ENCODE peak calls at places on chromosomes 3 and 15, in five cellular contexts. Y, C, J, B and D are unnamed samples.

GRCh38 chr3:179486806-179487205 is 35.5 kb upstream of the GNB4 start:
- DNase-seq in B (no peak), C (no peak), J (no peak), Y (no peak), D (no peak)

GRCh38 chr3:94083261-94083660 is 20.4 kb downstream of the NSUN3 start:
- DNase-seq in C (no peak), B (no peak), Y (no peak), J (no peak), D (no peak)

GRCh38 chr3:67433109-67433508 is 221.3 kb downstream of the SUCLG2 start:
- DNase-seq in B (no peak), J (no peak), Y (no peak), C (no peak), D (no peak)

GRCh38 chr3:111610612-111611054 is 15.5 kb upstream of the ZBED2 start:
- DNase-seq in J (no peak), B (no peak), C (no peak), Y (no peak), D (no peak)

GRCh38 chr3:47186285-47186684 is 22.4 kb upstream of the SETD2 start:
- DNase-seq in B (no peak), J (no peak), Y (no peak), C (no peak), D (no peak)

GRCh38 chr3:38117163-38117716 is 19.7 kb downstream of the ACAA1 start:
- DNase-seq in J (no peak), Y (no peak), C (no peak), B (peak), D (no peak)

GRCh38 chr3:147903037-147903436 is 493.9 kb downstream of the ZIC1 start:
- DNase-seq in J (no peak), B (no peak), C (no peak), Y (no peak), D (no peak)

GRCh38 chr3:68139897-68140296 is 485.5 kb upstream of the SUCLG2 start:
- DNase-seq in C (no peak), Y (no peak), B (no peak), J (no peak), D (no peak)

GRCh38 chr3:178205750-178206149 is 330.5 kb upstream of the KCNMB2 start:
- DNase-seq in J (no peak), B (no peak), C (no peak), Y (no peak), D (no peak)

GRCh38 chr3:8713901-8714759 is 19.5 kb upstream of the CAV3 start:
- DNase-seq in C (no peak), Y (no peak), B (no peak), J (no peak), D (no peak)

GRCh38 chr3:124812291-124813265 is 74.6 kb downstream of the ITGB5 start:
- DNase-seq in C (peak), B (no peak), Y (no peak), J (no peak), D (peak)

GRCh38 chr15:67472957-67473356 is 48.0 kb upstream of the C15orf61 start:
- DNase-seq in B (no peak), C (no peak), Y (no peak), J (no peak), D (no peak)

GRCh38 chr3:178434206-178434805 is 101.9 kb upstream of the KCNMB2 start:
- DNase-seq in J (no peak), Y (no peak), C (no peak), B (no peak), D (no peak)

GRCh38 chr15:26087881-26088280 is 224.8 kb upstream of the ATP10A start:
- DNase-seq in J (no peak), B (no peak), C (no peak), Y (no peak), D (no peak)

GRCh38 chr3:56855856-56856538 is 54.2 kb upstream of the ARHGEF3 start:
- DNase-seq in B (peak), J (peak), Y (no peak), C (peak), D (peak)

GRCh38 chr15:85706779-85707518 is 87.8 kb downstream of the KLHL25 start:
- DNase-seq in C (peak), B (peak), Y (peak), J (no peak), D (peak)